ENCODE peak calls at places on chromosomes 1 and 21, in eight cellular contexts. X, K, F, O, R, L, S and I are unnamed samples.

GRCh38 chr21:46317710-46318463 is 5.8 kb downstream of the C21orf58 start:
- DNase-seq in X (no peak), K (no peak), F (no peak), O (no peak), R (no peak), L (peak), S (no peak), I (no peak)

GRCh38 chr1:193568451-193568985 is 382.1 kb upstream of the B3GALT2 start:
- DNase-seq in X (no peak), K (no peak), F (no peak), O (no peak), R (no peak), L (no peak), S (no peak), I (no peak)

GRCh38 chr1:59062743-59063142 is 234.2 kb upstream of the FGGY start:
- DNase-seq in X (no peak), K (peak), F (no peak), O (no peak), R (no peak), L (peak), S (no peak), I (no peak)

GRCh38 chr1:9153152-9153551 is 24.2 kb upstream of the GPR157 start:
- DNase-seq in X (no peak), K (no peak), F (no peak), O (no peak), R (no peak), L (no peak), S (no peak), I (no peak)

GRCh38 chr1:7393141-7393540 is 378.0 kb upstream of the VAMP3 start:
- DNase-seq in X (no peak), K (peak), F (no peak), O (no peak), R (no peak), L (no peak), S (peak), I (no peak)

GRCh38 chr1:47593598-47594285 is 155.9 kb downstream of the FOXD2 start:
- DNase-seq in X (no peak), K (no peak), F (no peak), O (no peak), R (no peak), L (no peak), S (no peak), I (no peak)

GRCh38 chr21:30634906-30635305 is at the start of gene KRTAP20-2:
- DNase-seq in X (no peak), K (no peak), F (no peak), O (no peak), R (no peak), L (no peak), S (no peak), I (no peak)

GRCh38 chr1:46612937-46613660 is 3.5 kb downstream of the MOB3C start:
- DNase-seq in X (no peak), K (no peak), F (no peak), O (no peak), R (no peak), L (no peak), S (no peak), I (no peak)

GRCh38 chr1:201731592-201731991 is 97.4 kb upstream of the IPO9 start:
- DNase-seq in X (no peak), K (no peak), F (peak), O (no peak), R (no peak), L (no peak), S (no peak), I (no peak)

GRCh38 chr21:24045775-24046215 is 1561.5 kb downstream of the MRPL39 start:
- DNase-seq in X (peak), K (peak), F (peak), O (no peak), R (peak), L (peak), S (no peak), I (peak)

GRCh38 chr1:47758341-47759237 is 238.6 kb downstream of the TRABD2B start:
- DNase-seq in X (no peak), K (no peak), F (no peak), O (no peak), R (no peak), L (no peak), S (peak), I (no peak)

GRCh38 chr1:79845951-79846350 is 839.4 kb upstream of the ADGRL4 start:
- DNase-seq in X (no peak), K (peak), F (no peak), O (no peak), R (no peak), L (no peak), S (no peak), I (no peak)

GRCh38 chr1:231202125-231202633 is 38.8 kb upstream of the GNPAT start:
- DNase-seq in X (no peak), K (no peak), F (no peak), O (no peak), R (no peak), L (no peak), S (no peak), I (no peak)

GRCh38 chr1:116168277-116169032 is 57.3 kb downstream of the MAB21L3 start:
- DNase-seq in X (peak), K (peak), F (peak), O (peak), R (peak), L (peak), S (peak), I (peak)

GRCh38 chr21:36909901-36910561 is 56.4 kb downstream of the HLCS start:
- DNase-seq in X (no peak), K (peak), F (no peak), O (no peak), R (peak), L (no peak), S (no peak), I (peak)

GRCh38 chr1:15038232-15039016 is 115.1 kb upstream of the TMEM51 start:
- DNase-seq in X (peak), K (peak), F (no peak), O (no peak), R (no peak), L (no peak), S (no peak), I (no peak)

GRCh38 chr1:232891116-232891515 is 59.3 kb upstream of the NTPCR start:
- DNase-seq in X (no peak), K (peak), F (no peak), O (no peak), R (peak), L (no peak), S (no peak), I (peak)

GRCh38 chr1:116334015-116334547 is 39.0 kb upstream of the ATP1A1 start:
- DNase-seq in X (peak), K (peak), F (no peak), O (no peak), R (peak), L (no peak), S (no peak), I (no peak)

GRCh38 chr1:154351363-154352068 is 26.2 kb downstream of the ATP8B2 start:
- DNase-seq in X (no peak), K (no peak), F (no peak), O (no peak), R (no peak), L (peak), S (no peak), I (no peak)

GRCh38 chr1:22607154-22607553 is 29.3 kb upstream of the C1QA start:
- DNase-seq in X (no peak), K (no peak), F (no peak), O (no peak), R (no peak), L (no peak), S (no peak), I (no peak)

GRCh38 chr1:51570063-51570720 is 46.7 kb upstream of the OSBPL9 start:
- DNase-seq in X (peak), K (peak), F (no peak), O (no peak), R (no peak), L (no peak), S (no peak), I (no peak)

GRCh38 chr1:110239491-110240430 is 29.6 kb downstream of the KCNC4 start:
- DNase-seq in X (no peak), K (no peak), F (no peak), O (no peak), R (no peak), L (no peak), S (no peak), I (no peak)

GRCh38 chr1:108071601-108072000 is 106.6 kb upstream of the VAV3 start:
- DNase-seq in X (no peak), K (no peak), F (no peak), O (no peak), R (no peak), L (no peak), S (no peak), I (no peak)

GRCh38 chr1:29729281-29729680 is 493.0 kb downstream of the PTPRU start:
- DNase-seq in X (no peak), K (no peak), F (no peak), O (no peak), R (no peak), L (no peak), S (no peak), I (no peak)

GRCh38 chr1:110003747-110004428 is 19.3 kb downstream of the AHCYL1 start:
- DNase-seq in X (no peak), K (peak), F (no peak), O (no peak), R (peak), L (peak), S (no peak), I (peak)

GRCh38 chr1:116514708-116515525 is 55.9 kb downstream of the CD58 start:
- DNase-seq in X (no peak), K (peak), F (no peak), O (peak), R (no peak), L (no peak), S (no peak), I (no peak)

GRCh38 chr1:16026723-16027484 is 5.1 kb downstream of the CLCNKA start:
- DNase-seq in X (peak), K (peak), F (peak), O (peak), R (no peak), L (no peak), S (no peak), I (no peak)

GRCh38 chr1:155871390-155871789 is 12.0 kb downstream of the SYT11 start:
- DNase-seq in X (no peak), K (peak), F (no peak), O (no peak), R (no peak), L (no peak), S (no peak), I (no peak)

GRCh38 chr1:81549588-81550127 is 251.1 kb upstream of the ADGRL2 start:
- DNase-seq in X (peak), K (peak), F (no peak), O (no peak), R (peak), L (peak), S (no peak), I (peak)

GRCh38 chr1:57262472-57262871 is 161.4 kb downstream of the DAB1 start:
- DNase-seq in X (no peak), K (no peak), F (no peak), O (no peak), R (no peak), L (no peak), S (no peak), I (no peak)

GRCh38 chr1:116504308-116505156 is 66.3 kb downstream of the CD58 start:
- DNase-seq in X (no peak), K (peak), F (no peak), O (peak), R (peak), L (peak), S (no peak), I (peak)

GRCh38 chr1:166601650-166602049 is 237.6 kb upstream of the POGK start:
- DNase-seq in X (no peak), K (no peak), F (no peak), O (no peak), R (no peak), L (no peak), S (no peak), I (no peak)

GRCh38 chr21:41164981-41165650 is 2.8 kb upstream of the BACE2 start:
- DNase-seq in X (no peak), K (peak), F (no peak), O (no peak), R (peak), L (peak), S (no peak), I (no peak)